ENCODE peak calls at places on chromosome 2, in seven cellular contexts. R is fibroblast of the aortic adventitia, F is GM20000, A is A549, K is stomach, S is mesothelial cell of epicardium, I is osteocyte. J is an unnamed sample.

GRCh38 chr2:47429795-47430194 is 26.8 kb downstream of the MSH2 start:
- DNase-seq in R (peak; percentile 61), F (no peak), A (peak; percentile 17), K (no peak), S (no peak), I (no peak), J (no peak)

GRCh38 chr2:205321240-205321639 is 361.1 kb upstream of the NRP2 start:
- DNase-seq in R (peak; percentile 78), F (no peak), A (no peak), K (no peak), S (no peak), I (no peak), J (no peak)

GRCh38 chr2:96503637-96504243 is 1.4 kb downstream of the NEURL3 start:
- DNase-seq in R (no peak), F (no peak), A (no peak), K (no peak), S (no peak), I (peak; percentile 81), J (no peak)

GRCh38 chr2:47339745-47340541 is 63.0 kb upstream of the MSH2 start:
- DNase-seq in R (peak; percentile 56), F (no peak), A (peak; percentile 59), K (peak; percentile 35), S (no peak), I (no peak), J (no peak)

GRCh38 chr2:99975386-99975785 is 167.0 kb downstream of the AFF3 start:
- DNase-seq in R (peak; percentile 53), F (no peak), A (no peak), K (no peak), S (no peak), I (no peak), J (no peak)

GRCh38 chr2:193776988-193777387 is 1582.3 kb upstream of the TMEFF2 start:
- DNase-seq in R (no peak), F (no peak), A (no peak), K (no peak), S (no peak), I (no peak), J (no peak)

GRCh38 chr2:69554981-69555380 is 88.6 kb downstream of the AAK1 start:
- DNase-seq in R (peak; percentile 47), F (peak; percentile 22), A (no peak), K (no peak), S (no peak), I (no peak), J (peak; percentile 28)

GRCh38 chr2:112728029-112728362 is 7.2 kb downstream of the NT5DC4 start:
- DNase-seq in R (no peak), F (no peak), A (no peak), K (no peak), S (no peak), I (peak; percentile 68), J (no peak)

GRCh38 chr2:185785851-185786473 is 47.4 kb downstream of the FSIP2 start:
- DNase-seq in R (no peak), F (peak; percentile 5), A (no peak), K (no peak), S (no peak), I (no peak), J (peak; percentile 16)

GRCh38 chr2:26740890-26741302 is 23.2 kb upstream of the SLC35F6 start:
- DNase-seq in R (no peak), F (no peak), A (peak; percentile 55), K (no peak), S (no peak), I (no peak), J (no peak)

GRCh38 chr2:76998713-76999112 is 523.5 kb downstream of the LRRTM4 start:
- DNase-seq in R (no peak), F (no peak), A (no peak), K (no peak), S (no peak), I (no peak), J (no peak)

GRCh38 chr2:55361465-55362189 is 58.0 kb downstream of the CCDC88A start:
- DNase-seq in R (no peak), F (peak; percentile 6), A (no peak), K (no peak), S (no peak), I (no peak), J (no peak)

GRCh38 chr2:55357907-55358306 is 61.7 kb downstream of the CCDC88A start:
- DNase-seq in R (peak; percentile 50), F (no peak), A (no peak), K (no peak), S (no peak), I (no peak), J (no peak)

GRCh38 chr2:55357164-55357563 is 62.5 kb downstream of the CCDC88A start:
- DNase-seq in R (no peak), F (no peak), A (no peak), K (no peak), S (no peak), I (no peak), J (no peak)

GRCh38 chr2:55363636-55364035 is 56.0 kb downstream of the CCDC88A start:
- DNase-seq in R (no peak), F (no peak), A (no peak), K (no peak), S (no peak), I (no peak), J (no peak)

GRCh38 chr2:55358451-55358850 is 61.2 kb downstream of the CCDC88A start:
- DNase-seq in R (no peak), F (no peak), A (no peak), K (no peak), S (no peak), I (no peak), J (no peak)
- TF ChIP-seq CTCF in R (no peak), F (no peak), A (no peak), K (no peak), S (no peak), I (no peak), J (no peak)

DNA sequence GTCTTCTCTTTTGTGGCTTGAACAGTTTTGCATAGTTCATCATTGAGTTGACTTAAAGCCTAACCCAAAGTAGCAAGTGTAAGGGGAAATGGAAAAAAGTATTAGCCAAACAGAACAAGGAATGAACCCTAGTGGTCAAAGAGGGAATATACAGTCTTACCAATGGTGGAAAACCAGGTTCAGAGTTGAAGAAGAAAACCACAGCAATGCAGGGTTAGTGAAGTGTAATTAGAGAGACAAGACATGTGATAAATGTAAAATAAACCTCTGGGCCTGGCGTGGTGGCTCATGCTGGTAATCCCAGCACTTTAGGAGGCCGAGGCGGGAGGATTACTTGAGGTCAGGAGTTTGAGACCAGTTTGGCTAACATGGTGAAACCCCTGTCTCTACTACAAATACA is 2.4 kb downstream of the TTN start:
- DNase-seq in R (no peak), F (peak; percentile 12), A (peak; percentile 25), K (no peak), S (no peak), I (no peak), J (peak; percentile 12)
- TF ChIP-seq CTCF in R (no peak), F (no peak), A (peak; percentile 27), K (peak; percentile 47), S (peak; percentile 78), I (peak; percentile 46), J (peak; percentile 28)

GRCh38 chr2:203871371-203871983 is 3.9 kb downstream of the CTLA4 start:
- DNase-seq in R (no peak), F (peak; percentile 59), A (no peak), K (no peak), S (no peak), I (no peak), J (peak; percentile 68)

GRCh38 chr2:203870481-203870880 is 2.9 kb downstream of the CTLA4 start:
- DNase-seq in R (no peak), F (no peak), A (no peak), K (no peak), S (no peak), I (no peak), J (no peak)

GRCh38 chr2:203870942-203871341 is 3.4 kb downstream of the CTLA4 start:
- DNase-seq in R (no peak), F (no peak), A (no peak), K (no peak), S (no peak), I (no peak), J (no peak)

GRCh38 chr2:203869207-203869606 is 1.6 kb downstream of the CTLA4 start:
- DNase-seq in R (no peak), F (no peak), A (no peak), K (no peak), S (no peak), I (no peak), J (no peak)

DNA sequence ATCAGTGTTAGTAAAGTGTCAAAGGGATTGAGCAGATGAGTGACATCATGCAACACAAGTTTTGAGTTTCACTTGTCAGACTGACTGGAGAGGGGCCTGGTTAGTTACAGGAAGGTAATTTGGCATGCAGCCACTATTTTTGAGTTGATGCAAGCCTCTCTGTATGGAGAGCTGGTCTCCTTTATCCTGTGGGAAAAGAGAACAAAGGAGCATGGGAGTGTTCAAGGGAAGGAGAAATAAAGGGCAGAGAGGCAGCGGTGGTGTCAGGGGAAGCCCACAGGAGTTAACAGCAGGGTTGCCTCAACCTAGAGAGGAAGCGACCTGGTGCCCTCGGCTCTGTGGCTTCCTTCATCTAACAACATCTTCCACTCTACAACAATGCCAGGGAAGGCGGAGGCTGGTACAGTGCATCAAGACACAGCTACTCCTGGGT is 2.1 kb downstream of the CTLA4 start:
- DNase-seq in R (no peak), F (no peak), A (no peak), K (no peak), S (no peak), I (no peak), J (no peak)
- TF ChIP-seq CTCF in R (no peak), F (no peak), A (no peak), K (no peak), S (no peak), I (no peak), J (no peak)

GRCh38 chr2:180495606-180496005 is 484.8 kb upstream of the UBE2E3 start:
- DNase-seq in R (peak; percentile 76), F (no peak), A (no peak), K (no peak), S (no peak), I (no peak), J (no peak)

GRCh38 chr2:180497621-180498152 is 482.7 kb upstream of the UBE2E3 start:
- DNase-seq in R (no peak), F (no peak), A (no peak), K (no peak), S (no peak), I (no peak), J (no peak)

GRCh38 chr2:180494286-180494685 is 486.1 kb upstream of the UBE2E3 start:
- DNase-seq in R (no peak), F (no peak), A (no peak), K (no peak), S (no peak), I (no peak), J (no peak)
- TF ChIP-seq CTCF in R (no peak), F (no peak), A (no peak), K (no peak), S (no peak), I (no peak), J (no peak)

GRCh38 chr2:45963816-45964215 is 312.3 kb downstream of the PRKCE start:
- DNase-seq in R (no peak), F (no peak), A (peak; percentile 69), K (no peak), S (no peak), I (no peak), J (no peak)

GRCh38 chr2:45962522-45962921 is 311.0 kb downstream of the PRKCE start:
- DNase-seq in R (peak; percentile 90), F (no peak), A (peak; percentile 68), K (peak; percentile 33), S (no peak), I (peak; percentile 90), J (no peak)

GRCh38 chr2:45957533-45958227 is 306.2 kb downstream of the PRKCE start:
- DNase-seq in R (no peak), F (peak; percentile 16), A (no peak), K (no peak), S (no peak), I (peak; percentile 5), J (no peak)

GRCh38 chr2:45964226-45964841 is 312.9 kb downstream of the PRKCE start:
- DNase-seq in R (peak; percentile 97), F (no peak), A (peak; percentile 94), K (peak; percentile 80), S (no peak), I (peak; percentile 89), J (no peak)

GRCh38 chr2:45960057-45960863 is 308.8 kb downstream of the PRKCE start:
- DNase-seq in R (no peak), F (no peak), A (peak; percentile 56), K (no peak), S (no peak), I (peak; percentile 15), J (no peak)
- TF ChIP-seq CTCF in R (no peak), F (no peak), A (no peak), K (no peak), S (no peak), I (no peak), J (no peak)

J was measured in GM13977.